ENCODE peak calls at places on chromosomes 4 and X, in seven cellular contexts. One of them, this sample, is unnamed.
A peak's percentile ranks its signal among the peaks of the same experiment; 100 is the strongest.

GRCh38 chrX:19245711-19246269 is 97.9 kb upstream of the PDHA1 start:
- DNase-seq in PC-3: peak; percentile 53
- DNase-seq in naive thymus-derived CD4-positive, alpha-beta T cell: no peak
- DNase-seq in fibroblast of lung: peak; percentile 55
- DNase-seq in RWPE1: no peak
- DNase-seq in uterus: no peak
- DNase-seq in RWPE2: no peak
- DNase-seq in this sample: no peak

GRCh38 chrX:40169193-40170086 is 71.7 kb upstream of the BCOR start:
- DNase-seq in PC-3: peak; percentile 85
- DNase-seq in naive thymus-derived CD4-positive, alpha-beta T cell: peak; percentile 74
- DNase-seq in fibroblast of lung: peak; percentile 81
- DNase-seq in RWPE1: no peak
- DNase-seq in uterus: peak; percentile 73
- DNase-seq in RWPE2: no peak
- DNase-seq in this sample: peak; percentile 26

GRCh38 chrX:35726176-35726575 is 72.0 kb upstream of the MAGEB16 start:
- DNase-seq in PC-3: peak; percentile 34
- DNase-seq in naive thymus-derived CD4-positive, alpha-beta T cell: no peak
- DNase-seq in fibroblast of lung: peak; percentile 34
- DNase-seq in RWPE1: peak; percentile 0
- DNase-seq in uterus: no peak
- DNase-seq in RWPE2: no peak
- DNase-seq in this sample: peak; percentile 3

GRCh38 chrX:73182502-73183114 is 32.0 kb downstream of the NAP1L2 start:
- DNase-seq in PC-3: peak; percentile 58
- DNase-seq in naive thymus-derived CD4-positive, alpha-beta T cell: no peak
- DNase-seq in fibroblast of lung: no peak
- DNase-seq in RWPE1: no peak
- DNase-seq in uterus: no peak
- DNase-seq in RWPE2: no peak
- DNase-seq in this sample: no peak

GRCh38 chr4:39539026-39539690 is 11.9 kb upstream of the UGDH start:
- DNase-seq in PC-3: peak; percentile 68
- DNase-seq in naive thymus-derived CD4-positive, alpha-beta T cell: no peak
- DNase-seq in fibroblast of lung: peak; percentile 57
- DNase-seq in RWPE1: no peak
- DNase-seq in uterus: no peak
- DNase-seq in RWPE2: no peak
- DNase-seq in this sample: no peak

GRCh38 chr4:159685406-159686092 is 582.7 kb downstream of the RAPGEF2 start:
- DNase-seq in PC-3: no peak
- DNase-seq in naive thymus-derived CD4-positive, alpha-beta T cell: no peak
- DNase-seq in fibroblast of lung: no peak
- DNase-seq in RWPE1: no peak
- DNase-seq in uterus: no peak
- DNase-seq in RWPE2: no peak
- DNase-seq in this sample: no peak

GRCh38 chr4:155666701-155667537 is at the start of gene GUCY1A1:
- DNase-seq in PC-3: peak; percentile 51
- DNase-seq in naive thymus-derived CD4-positive, alpha-beta T cell: no peak
- DNase-seq in fibroblast of lung: no peak
- DNase-seq in RWPE1: peak; percentile 9
- DNase-seq in uterus: peak; percentile 33
- DNase-seq in RWPE2: peak; percentile 38
- DNase-seq in this sample: no peak

GRCh38 chr4:70183168-70183939 is 12.2 kb upstream of the ODAM start:
- DNase-seq in PC-3: peak; percentile 71
- DNase-seq in naive thymus-derived CD4-positive, alpha-beta T cell: peak; percentile 1
- DNase-seq in fibroblast of lung: peak; percentile 79
- DNase-seq in RWPE1: peak; percentile 8
- DNase-seq in uterus: no peak
- DNase-seq in RWPE2: no peak
- DNase-seq in this sample: peak; percentile 15

GRCh38 chr4:186216465-186217024 is 10.8 kb upstream of the KLKB1 start:
- DNase-seq in PC-3: no peak
- DNase-seq in naive thymus-derived CD4-positive, alpha-beta T cell: no peak
- DNase-seq in fibroblast of lung: peak; percentile 34
- DNase-seq in RWPE1: no peak
- DNase-seq in uterus: no peak
- DNase-seq in RWPE2: no peak
- DNase-seq in this sample: no peak

GRCh38 chr4:28621541-28621940 is 1760.9 kb downstream of the STIM2 start:
- DNase-seq in PC-3: no peak
- DNase-seq in naive thymus-derived CD4-positive, alpha-beta T cell: no peak
- DNase-seq in fibroblast of lung: peak; percentile 10
- DNase-seq in RWPE1: no peak
- DNase-seq in uterus: no peak
- DNase-seq in RWPE2: no peak
- DNase-seq in this sample: no peak

GRCh38 chrX:77447339-77448149 is at the start of gene FGF16:
- DNase-seq in PC-3: no peak
- DNase-seq in naive thymus-derived CD4-positive, alpha-beta T cell: no peak
- DNase-seq in fibroblast of lung: no peak
- DNase-seq in RWPE1: no peak
- DNase-seq in uterus: no peak
- DNase-seq in RWPE2: no peak
- DNase-seq in this sample: peak; percentile 14

GRCh38 chr4:83083925-83084475 is 30.5 kb downstream of the PLAC8 start:
- DNase-seq in PC-3: no peak
- DNase-seq in naive thymus-derived CD4-positive, alpha-beta T cell: peak; percentile 79
- DNase-seq in fibroblast of lung: no peak
- DNase-seq in RWPE1: no peak
- DNase-seq in uterus: no peak
- DNase-seq in RWPE2: no peak
- DNase-seq in this sample: peak; percentile 36

GRCh38 chr4:73244941-73245601 is 13.5 kb downstream of the ANKRD17 start:
- DNase-seq in PC-3: no peak
- DNase-seq in naive thymus-derived CD4-positive, alpha-beta T cell: no peak
- DNase-seq in fibroblast of lung: no peak
- DNase-seq in RWPE1: no peak
- DNase-seq in uterus: no peak
- DNase-seq in RWPE2: no peak
- DNase-seq in this sample: no peak

GRCh38 chr4:41865981-41866798 is 69.0 kb upstream of the TMEM33 start:
- DNase-seq in PC-3: no peak
- DNase-seq in naive thymus-derived CD4-positive, alpha-beta T cell: no peak
- DNase-seq in fibroblast of lung: no peak
- DNase-seq in RWPE1: no peak
- DNase-seq in uterus: no peak
- DNase-seq in RWPE2: no peak
- DNase-seq in this sample: no peak

GRCh38 chr4:154618708-154619315 is 6.4 kb upstream of the FGG start:
- DNase-seq in PC-3: peak; percentile 72
- DNase-seq in naive thymus-derived CD4-positive, alpha-beta T cell: peak; percentile 41
- DNase-seq in fibroblast of lung: peak; percentile 57
- DNase-seq in RWPE1: peak; percentile 52
- DNase-seq in uterus: no peak
- DNase-seq in RWPE2: no peak
- DNase-seq in this sample: no peak

GRCh38 chrX:386239-386767 is 404 bp downstream of the PPP2R3B start:
- DNase-seq in PC-3: no peak
- DNase-seq in naive thymus-derived CD4-positive, alpha-beta T cell: no peak
- DNase-seq in fibroblast of lung: no peak
- DNase-seq in RWPE1: peak; percentile 2
- DNase-seq in uterus: no peak
- DNase-seq in RWPE2: no peak
- DNase-seq in this sample: no peak

GRCh38 chr4:107824367-107825071 is at the start of gene SGMS2:
- DNase-seq in PC-3: peak; percentile 94
- DNase-seq in naive thymus-derived CD4-positive, alpha-beta T cell: no peak
- DNase-seq in fibroblast of lung: peak; percentile 80
- DNase-seq in RWPE1: peak; percentile 91
- DNase-seq in uterus: peak; percentile 88
- DNase-seq in RWPE2: peak; percentile 94
- DNase-seq in this sample: peak; percentile 62

GRCh38 chr4:87896020-87896621 is 63.4 kb downstream of the MEPE start:
- DNase-seq in PC-3: peak; percentile 69
- DNase-seq in naive thymus-derived CD4-positive, alpha-beta T cell: no peak
- DNase-seq in fibroblast of lung: peak; percentile 60
- DNase-seq in RWPE1: peak; percentile 94
- DNase-seq in uterus: no peak
- DNase-seq in RWPE2: peak; percentile 82
- DNase-seq in this sample: peak; percentile 85

GRCh38 chr4:139958738-139959096 is 195.3 kb downstream of the MAML3 start:
- DNase-seq in PC-3: no peak
- DNase-seq in naive thymus-derived CD4-positive, alpha-beta T cell: no peak
- DNase-seq in fibroblast of lung: no peak
- DNase-seq in RWPE1: no peak
- DNase-seq in uterus: no peak
- DNase-seq in RWPE2: no peak
- DNase-seq in this sample: no peak

GRCh38 chr4:152408514-152409327 is 127.2 kb downstream of the FBXW7 start:
- DNase-seq in PC-3: peak; percentile 55
- DNase-seq in naive thymus-derived CD4-positive, alpha-beta T cell: peak; percentile 7
- DNase-seq in fibroblast of lung: peak; percentile 45
- DNase-seq in RWPE1: peak; percentile 22
- DNase-seq in uterus: no peak
- DNase-seq in RWPE2: no peak
- DNase-seq in this sample: no peak

GRCh38 chr4:89196745-89197144 is 85.4 kb downstream of the TIGD2 start:
- DNase-seq in PC-3: peak; percentile 10
- DNase-seq in naive thymus-derived CD4-positive, alpha-beta T cell: no peak
- DNase-seq in fibroblast of lung: no peak
- DNase-seq in RWPE1: no peak
- DNase-seq in uterus: no peak
- DNase-seq in RWPE2: no peak
- DNase-seq in this sample: no peak

GRCh38 chr4:5711479-5712184 is 631 bp downstream of the EVC start:
- DNase-seq in PC-3: peak; percentile 25
- DNase-seq in naive thymus-derived CD4-positive, alpha-beta T cell: no peak
- DNase-seq in fibroblast of lung: peak; percentile 50
- DNase-seq in RWPE1: no peak
- DNase-seq in uterus: peak; percentile 30
- DNase-seq in RWPE2: no peak
- DNase-seq in this sample: no peak

GRCh38 chrX:132480581-132481203 is 8.1 kb downstream of the MBNL3 start:
- DNase-seq in PC-3: peak; percentile 60
- DNase-seq in naive thymus-derived CD4-positive, alpha-beta T cell: peak; percentile 41
- DNase-seq in fibroblast of lung: peak; percentile 87
- DNase-seq in RWPE1: no peak
- DNase-seq in uterus: peak; percentile 51
- DNase-seq in RWPE2: no peak
- DNase-seq in this sample: peak; percentile 59
- H3K27ac ChIP-seq in PC-3: peak overlapping the region; percentile 54
- H3K27ac ChIP-seq in naive thymus-derived CD4-positive, alpha-beta T cell: peak overlapping the region; percentile 69
- H3K27ac ChIP-seq in fibroblast of lung: peak overlapping the region; percentile 67
- H3K27ac ChIP-seq in RWPE1: no peak overlapping the region
- H3K27ac ChIP-seq in uterus: peak overlapping the region; percentile 74
- H3K27ac ChIP-seq in RWPE2: peak overlapping the region; percentile 33
- H3K27ac ChIP-seq in this sample: peak overlapping the region; percentile 80

GRCh38 chr4:86449746-86450145 is 89.9 kb upstream of the MAPK10 start:
- DNase-seq in PC-3: no peak
- DNase-seq in naive thymus-derived CD4-positive, alpha-beta T cell: no peak
- DNase-seq in fibroblast of lung: no peak
- DNase-seq in RWPE1: no peak
- DNase-seq in uterus: no peak
- DNase-seq in RWPE2: no peak
- DNase-seq in this sample: no peak

GRCh38 chr4:86452323-86452995 is 92.6 kb upstream of the MAPK10 start:
- DNase-seq in PC-3: no peak
- DNase-seq in naive thymus-derived CD4-positive, alpha-beta T cell: no peak
- DNase-seq in fibroblast of lung: peak; percentile 73
- DNase-seq in RWPE1: no peak
- DNase-seq in uterus: peak; percentile 58
- DNase-seq in RWPE2: no peak
- DNase-seq in this sample: no peak

GRCh38 chr4:86450189-86450588 is 90.3 kb upstream of the MAPK10 start:
- DNase-seq in PC-3: no peak
- DNase-seq in naive thymus-derived CD4-positive, alpha-beta T cell: no peak
- DNase-seq in fibroblast of lung: no peak
- DNase-seq in RWPE1: no peak
- DNase-seq in uterus: no peak
- DNase-seq in RWPE2: no peak
- DNase-seq in this sample: no peak

GRCh38 chr4:86451560-86452322 is 91.9 kb upstream of the MAPK10 start:
- DNase-seq in PC-3: peak; percentile 61
- DNase-seq in naive thymus-derived CD4-positive, alpha-beta T cell: no peak
- DNase-seq in fibroblast of lung: peak; percentile 34
- DNase-seq in RWPE1: peak; percentile 64
- DNase-seq in uterus: peak; percentile 18
- DNase-seq in RWPE2: no peak
- DNase-seq in this sample: no peak

DNA sequence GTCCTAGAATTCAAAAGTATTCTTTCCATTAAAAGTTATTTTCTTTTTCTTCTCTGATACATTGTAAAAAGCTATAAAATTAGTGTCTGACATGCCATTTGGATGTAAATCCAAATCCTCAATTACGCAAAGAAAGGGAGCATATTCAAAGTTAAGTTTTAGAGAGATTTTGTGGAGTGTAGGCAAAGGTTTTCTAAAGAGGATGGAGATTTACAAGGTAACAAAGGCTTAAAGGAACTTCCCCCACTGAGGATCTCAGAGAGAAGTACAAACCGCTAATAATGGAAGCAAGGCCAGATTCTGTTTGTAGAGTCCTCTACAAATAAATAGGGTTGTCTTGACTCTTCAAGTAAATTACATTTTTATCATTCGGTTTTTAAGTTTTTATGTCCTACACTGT is 91.0 kb upstream of the MAPK10 start:
- DNase-seq in PC-3: no peak
- DNase-seq in naive thymus-derived CD4-positive, alpha-beta T cell: no peak
- DNase-seq in fibroblast of lung: no peak
- DNase-seq in RWPE1: no peak
- DNase-seq in uterus: no peak
- DNase-seq in RWPE2: no peak
- DNase-seq in this sample: no peak
- H3K27ac ChIP-seq in PC-3: no peak overlapping the region
- H3K27ac ChIP-seq in naive thymus-derived CD4-positive, alpha-beta T cell: no peak overlapping the region
- H3K27ac ChIP-seq in fibroblast of lung: no peak overlapping the region
- H3K27ac ChIP-seq in RWPE1: no peak overlapping the region
- H3K27ac ChIP-seq in uterus: peak overlapping the region; percentile 91
- H3K27ac ChIP-seq in RWPE2: no peak overlapping the region
- H3K27ac ChIP-seq in this sample: no peak overlapping the region

GRCh38 chrX:134745636-134746378 is 87.5 kb upstream of the PLAC1 start:
- DNase-seq in PC-3: no peak
- DNase-seq in naive thymus-derived CD4-positive, alpha-beta T cell: no peak
- DNase-seq in fibroblast of lung: no peak
- DNase-seq in RWPE1: no peak
- DNase-seq in uterus: no peak
- DNase-seq in RWPE2: no peak
- DNase-seq in this sample: no peak
- H3K27ac ChIP-seq in PC-3: no peak overlapping the region
- H3K27ac ChIP-seq in naive thymus-derived CD4-positive, alpha-beta T cell: no peak overlapping the region
- H3K27ac ChIP-seq in fibroblast of lung: no peak overlapping the region
- H3K27ac ChIP-seq in RWPE1: no peak overlapping the region
- H3K27ac ChIP-seq in uterus: no peak overlapping the region
- H3K27ac ChIP-seq in RWPE2: no peak overlapping the region
- H3K27ac ChIP-seq in this sample: no peak overlapping the region

GRCh38 chr4:37981844-37982720 is 21.9 kb downstream of the PTTG2 start:
- DNase-seq in PC-3: peak; percentile 7
- DNase-seq in naive thymus-derived CD4-positive, alpha-beta T cell: no peak
- DNase-seq in fibroblast of lung: no peak
- DNase-seq in RWPE1: no peak
- DNase-seq in uterus: no peak
- DNase-seq in RWPE2: no peak
- DNase-seq in this sample: no peak
- H3K27ac ChIP-seq in PC-3: no peak overlapping the region
- H3K27ac ChIP-seq in naive thymus-derived CD4-positive, alpha-beta T cell: no peak overlapping the region
- H3K27ac ChIP-seq in fibroblast of lung: no peak overlapping the region
- H3K27ac ChIP-seq in RWPE1: no peak overlapping the region
- H3K27ac ChIP-seq in uterus: peak overlapping the region; percentile 75
- H3K27ac ChIP-seq in RWPE2: no peak overlapping the region
- H3K27ac ChIP-seq in this sample: no peak overlapping the region

GRCh38 chr4:26342328-26343040 is 21.7 kb downstream of the RBPJ start:
- DNase-seq in PC-3: peak; percentile 86
- DNase-seq in naive thymus-derived CD4-positive, alpha-beta T cell: no peak
- DNase-seq in fibroblast of lung: peak; percentile 89
- DNase-seq in RWPE1: peak; percentile 89
- DNase-seq in uterus: no peak
- DNase-seq in RWPE2: no peak
- DNase-seq in this sample: no peak
- H3K27ac ChIP-seq in PC-3: peak overlapping the region; percentile 59
- H3K27ac ChIP-seq in naive thymus-derived CD4-positive, alpha-beta T cell: no peak overlapping the region
- H3K27ac ChIP-seq in fibroblast of lung: peak overlapping the region; percentile 70
- H3K27ac ChIP-seq in RWPE1: no peak overlapping the region
- H3K27ac ChIP-seq in uterus: no peak overlapping the region
- H3K27ac ChIP-seq in RWPE2: peak overlapping the region; percentile 49
- H3K27ac ChIP-seq in this sample: no peak overlapping the region